ENCODE peak calls at places on chromosomes 4 and X, in seven cellular contexts. One of them, this sample, is unnamed.

GRCh38 chr4:168651864-168652263 is 155.0 kb downstream of the PALLD start:
- DNase-seq in left lung: no peak
- DNase-seq in heart left ventricle: no peak
- DNase-seq in tibial nerve: no peak
- DNase-seq in mucosa of descending colon: no peak
- DNase-seq in fibroblast of mammary gland: no peak
- DNase-seq in AG09309: no peak
- DNase-seq in this sample: no peak

GRCh38 chrX:31057291-31057690 is 14.6 kb downstream of the FTHL17 start:
- DNase-seq in mucosa of descending colon: no peak
- DNase-seq in tibial nerve: no peak
- DNase-seq in fibroblast of mammary gland: no peak
- DNase-seq in heart left ventricle: no peak
- DNase-seq in AG09309: no peak
- DNase-seq in left lung: no peak
- DNase-seq in this sample: no peak

GRCh38 chrX:15430584-15430983 is 46.4 kb upstream of the VEGFD start:
- DNase-seq in tibial nerve: no peak
- DNase-seq in mucosa of descending colon: no peak
- DNase-seq in heart left ventricle: no peak
- DNase-seq in AG09309: no peak
- DNase-seq in left lung: no peak
- DNase-seq in fibroblast of mammary gland: peak
- DNase-seq in this sample: no peak

GRCh38 chr4:85909851-85910250 is 434.9 kb downstream of the ARHGAP24 start:
- DNase-seq in left lung: no peak
- DNase-seq in tibial nerve: no peak
- DNase-seq in AG09309: no peak
- DNase-seq in mucosa of descending colon: no peak
- DNase-seq in heart left ventricle: peak
- DNase-seq in fibroblast of mammary gland: no peak
- DNase-seq in this sample: no peak

GRCh38 chrX:53435997-53436396 is 1.8 kb upstream of the HSD17B10 start:
- DNase-seq in tibial nerve: peak
- DNase-seq in mucosa of descending colon: peak
- DNase-seq in fibroblast of mammary gland: peak
- DNase-seq in heart left ventricle: no peak
- DNase-seq in AG09309: no peak
- DNase-seq in left lung: no peak
- DNase-seq in this sample: no peak

GRCh38 chr4:144687466-144687865 is 41.5 kb downstream of the HHIP start:
- DNase-seq in left lung: no peak
- DNase-seq in fibroblast of mammary gland: peak
- DNase-seq in heart left ventricle: no peak
- DNase-seq in mucosa of descending colon: no peak
- DNase-seq in tibial nerve: no peak
- DNase-seq in AG09309: no peak
- DNase-seq in this sample: no peak

GRCh38 chr4:68987007-68987406 is 35.4 kb upstream of the UGT2A3 start:
- DNase-seq in left lung: no peak
- DNase-seq in fibroblast of mammary gland: no peak
- DNase-seq in mucosa of descending colon: no peak
- DNase-seq in tibial nerve: no peak
- DNase-seq in heart left ventricle: no peak
- DNase-seq in AG09309: no peak
- DNase-seq in this sample: no peak

GRCh38 chr4:25089058-25089763 is 58.5 kb upstream of the LGI2 start:
- DNase-seq in heart left ventricle: no peak
- DNase-seq in tibial nerve: no peak
- DNase-seq in mucosa of descending colon: no peak
- DNase-seq in AG09309: no peak
- DNase-seq in fibroblast of mammary gland: no peak
- DNase-seq in left lung: no peak
- DNase-seq in this sample: no peak

GRCh38 chr4:8393593-8394038 is 46.9 kb downstream of the ACOX3 start:
- DNase-seq in AG09309: peak
- DNase-seq in tibial nerve: peak
- DNase-seq in heart left ventricle: peak
- DNase-seq in fibroblast of mammary gland: peak
- DNase-seq in mucosa of descending colon: peak
- DNase-seq in left lung: peak
- DNase-seq in this sample: no peak

GRCh38 chrX:133968109-133968508 is 17.3 kb downstream of the GPC3 start:
- DNase-seq in left lung: no peak
- DNase-seq in AG09309: no peak
- DNase-seq in heart left ventricle: no peak
- DNase-seq in tibial nerve: no peak
- DNase-seq in fibroblast of mammary gland: no peak
- DNase-seq in mucosa of descending colon: no peak
- DNase-seq in this sample: no peak

GRCh38 chr4:4490041-4490440 is 51.8 kb downstream of the STX18 start:
- DNase-seq in tibial nerve: no peak
- DNase-seq in heart left ventricle: no peak
- DNase-seq in left lung: no peak
- DNase-seq in AG09309: no peak
- DNase-seq in fibroblast of mammary gland: no peak
- DNase-seq in mucosa of descending colon: no peak
- DNase-seq in this sample: no peak

GRCh38 chrX:111615227-111615626 is 65.7 kb upstream of the ALG13 start:
- DNase-seq in mucosa of descending colon: no peak
- DNase-seq in tibial nerve: no peak
- DNase-seq in fibroblast of mammary gland: no peak
- DNase-seq in heart left ventricle: no peak
- DNase-seq in AG09309: no peak
- DNase-seq in left lung: no peak
- DNase-seq in this sample: no peak

GRCh38 chrX:29468911-29469494 is 746.4 kb upstream of the MAGEB2 start:
- DNase-seq in fibroblast of mammary gland: no peak
- DNase-seq in left lung: no peak
- DNase-seq in heart left ventricle: no peak
- DNase-seq in AG09309: no peak
- DNase-seq in tibial nerve: no peak
- DNase-seq in mucosa of descending colon: no peak
- DNase-seq in this sample: no peak

GRCh38 chrX:71183341-71183740 is 38.7 kb downstream of the NLGN3 start:
- DNase-seq in heart left ventricle: no peak
- DNase-seq in mucosa of descending colon: no peak
- DNase-seq in tibial nerve: no peak
- DNase-seq in AG09309: no peak
- DNase-seq in fibroblast of mammary gland: no peak
- DNase-seq in left lung: no peak
- DNase-seq in this sample: no peak

GRCh38 chrX:38961936-38962335 is 160.7 kb downstream of the MID1IP1 start:
- DNase-seq in left lung: no peak
- DNase-seq in mucosa of descending colon: no peak
- DNase-seq in tibial nerve: no peak
- DNase-seq in AG09309: no peak
- DNase-seq in fibroblast of mammary gland: no peak
- DNase-seq in heart left ventricle: no peak
- DNase-seq in this sample: no peak

GRCh38 chr4:127708985-127709384 is 21.2 kb upstream of the SLC25A31 start:
- DNase-seq in heart left ventricle: no peak
- DNase-seq in AG09309: no peak
- DNase-seq in tibial nerve: no peak
- DNase-seq in mucosa of descending colon: no peak
- DNase-seq in fibroblast of mammary gland: peak
- DNase-seq in left lung: no peak
- DNase-seq in this sample: no peak

GRCh38 chr4:82687531-82687930 is 111.1 kb downstream of the SCD5 start:
- DNase-seq in heart left ventricle: no peak
- DNase-seq in left lung: no peak
- DNase-seq in fibroblast of mammary gland: no peak
- DNase-seq in AG09309: no peak
- DNase-seq in tibial nerve: no peak
- DNase-seq in mucosa of descending colon: no peak
- DNase-seq in this sample: no peak

GRCh38 chr4:149914101-149914500 is 98.5 kb upstream of the IQCM start:
- DNase-seq in tibial nerve: no peak
- DNase-seq in fibroblast of mammary gland: no peak
- DNase-seq in mucosa of descending colon: no peak
- DNase-seq in left lung: no peak
- DNase-seq in AG09309: no peak
- DNase-seq in heart left ventricle: no peak
- DNase-seq in this sample: no peak

GRCh38 chrX:119622356-119623232 is 16.4 kb upstream of the NKRF start:
- DNase-seq in AG09309: peak
- DNase-seq in mucosa of descending colon: peak
- DNase-seq in tibial nerve: no peak
- DNase-seq in fibroblast of mammary gland: peak
- DNase-seq in heart left ventricle: no peak
- DNase-seq in left lung: no peak
- DNase-seq in this sample: no peak

GRCh38 chr4:101555341-101555880 is 208.1 kb upstream of the PPP3CA start:
- DNase-seq in left lung: no peak
- DNase-seq in AG09309: no peak
- DNase-seq in fibroblast of mammary gland: no peak
- DNase-seq in mucosa of descending colon: no peak
- DNase-seq in heart left ventricle: no peak
- DNase-seq in tibial nerve: no peak
- DNase-seq in this sample: no peak

GRCh38 chr4:109302366-109303140 is at the start of gene COL25A1:
- DNase-seq in left lung: peak
- DNase-seq in fibroblast of mammary gland: peak
- DNase-seq in heart left ventricle: peak
- DNase-seq in tibial nerve: no peak
- DNase-seq in AG09309: no peak
- DNase-seq in mucosa of descending colon: peak
- DNase-seq in this sample: peak

GRCh38 chrX:11446951-11447350 is 153.7 kb downstream of the AMELX start:
- DNase-seq in fibroblast of mammary gland: peak
- DNase-seq in AG09309: no peak
- DNase-seq in heart left ventricle: no peak
- DNase-seq in tibial nerve: no peak
- DNase-seq in mucosa of descending colon: no peak
- DNase-seq in left lung: no peak
- DNase-seq in this sample: no peak

GRCh38 chrX:11447418-11447817 is 154.2 kb downstream of the AMELX start:
- DNase-seq in left lung: no peak
- DNase-seq in mucosa of descending colon: no peak
- DNase-seq in tibial nerve: no peak
- DNase-seq in AG09309: no peak
- DNase-seq in fibroblast of mammary gland: no peak
- DNase-seq in heart left ventricle: no peak
- DNase-seq in this sample: no peak

GRCh38 chrX:11444052-11444451 is 150.8 kb downstream of the AMELX start:
- DNase-seq in tibial nerve: no peak
- DNase-seq in heart left ventricle: no peak
- DNase-seq in mucosa of descending colon: no peak
- DNase-seq in AG09309: no peak
- DNase-seq in left lung: no peak
- DNase-seq in fibroblast of mammary gland: no peak
- DNase-seq in this sample: no peak

GRCh38 chrX:11446331-11446730 is 153.1 kb downstream of the AMELX start:
- DNase-seq in AG09309: no peak
- DNase-seq in tibial nerve: no peak
- DNase-seq in mucosa of descending colon: no peak
- DNase-seq in fibroblast of mammary gland: peak
- DNase-seq in left lung: no peak
- DNase-seq in heart left ventricle: no peak
- DNase-seq in this sample: no peak

DNA sequence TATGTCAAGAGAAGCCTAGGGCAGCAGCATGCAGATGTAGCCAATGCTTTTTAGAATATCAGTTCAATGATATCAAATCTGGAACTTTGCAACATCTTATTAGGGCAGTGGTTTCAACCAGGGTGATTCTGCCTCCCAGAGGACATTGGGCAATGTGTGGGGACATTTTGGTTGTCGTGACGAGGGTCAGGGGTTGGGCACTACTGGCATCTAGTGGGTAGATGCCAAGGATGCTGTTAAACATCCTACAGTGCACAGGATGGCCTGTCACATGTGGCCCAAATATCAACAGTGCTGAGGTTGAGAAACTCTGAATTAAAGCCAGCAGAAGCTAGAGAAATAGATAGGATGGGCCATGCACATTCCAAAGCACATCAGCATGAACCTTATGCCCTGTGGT is 152.3 kb downstream of the AMELX start:
- DNase-seq in left lung: no peak
- DNase-seq in tibial nerve: no peak
- DNase-seq in AG09309: no peak
- DNase-seq in fibroblast of mammary gland: no peak
- DNase-seq in heart left ventricle: no peak
- DNase-seq in mucosa of descending colon: no peak
- DNase-seq in this sample: no peak
- TF ChIP-seq CTCF in left lung: no peak
- TF ChIP-seq CTCF in tibial nerve: no peak
- TF ChIP-seq CTCF in AG09309: no peak
- TF ChIP-seq CTCF in fibroblast of mammary gland: no peak
- TF ChIP-seq CTCF in heart left ventricle: no peak
- TF ChIP-seq CTCF in mucosa of descending colon: no peak
- TF ChIP-seq CTCF in this sample: no peak

GRCh38 chrX:150362599-150363481 is at the start of gene MAMLD1:
- DNase-seq in heart left ventricle: peak
- DNase-seq in mucosa of descending colon: peak
- DNase-seq in tibial nerve: peak
- DNase-seq in AG09309: peak
- DNase-seq in left lung: peak
- DNase-seq in fibroblast of mammary gland: peak
- DNase-seq in this sample: peak
- TF ChIP-seq CTCF in heart left ventricle: peak
- TF ChIP-seq CTCF in mucosa of descending colon: no peak
- TF ChIP-seq CTCF in tibial nerve: no peak
- TF ChIP-seq CTCF in AG09309: peak
- TF ChIP-seq CTCF in left lung: no peak
- TF ChIP-seq CTCF in fibroblast of mammary gland: no peak
- TF ChIP-seq CTCF in this sample: peak

GRCh38 chr4:140612356-140612755 is 43.6 kb upstream of the UCP1 start:
- DNase-seq in AG09309: no peak
- DNase-seq in heart left ventricle: no peak
- DNase-seq in tibial nerve: no peak
- DNase-seq in left lung: no peak
- DNase-seq in mucosa of descending colon: no peak
- DNase-seq in fibroblast of mammary gland: no peak
- DNase-seq in this sample: no peak

GRCh38 chr4:140622333-140622958 is 53.7 kb upstream of the UCP1 start:
- DNase-seq in mucosa of descending colon: no peak
- DNase-seq in AG09309: no peak
- DNase-seq in fibroblast of mammary gland: no peak
- DNase-seq in left lung: peak
- DNase-seq in heart left ventricle: peak
- DNase-seq in tibial nerve: no peak
- DNase-seq in this sample: no peak

GRCh38 chr4:140615451-140615850 is 46.7 kb upstream of the UCP1 start:
- DNase-seq in fibroblast of mammary gland: no peak
- DNase-seq in AG09309: no peak
- DNase-seq in left lung: no peak
- DNase-seq in tibial nerve: no peak
- DNase-seq in heart left ventricle: no peak
- DNase-seq in mucosa of descending colon: no peak
- DNase-seq in this sample: no peak

GRCh38 chr4:140621161-140621560 is 52.4 kb upstream of the UCP1 start:
- DNase-seq in left lung: no peak
- DNase-seq in tibial nerve: no peak
- DNase-seq in fibroblast of mammary gland: no peak
- DNase-seq in AG09309: no peak
- DNase-seq in mucosa of descending colon: no peak
- DNase-seq in heart left ventricle: no peak
- DNase-seq in this sample: no peak

GRCh38 chr4:140617494-140618060 is 48.8 kb upstream of the UCP1 start:
- DNase-seq in fibroblast of mammary gland: no peak
- DNase-seq in tibial nerve: no peak
- DNase-seq in heart left ventricle: no peak
- DNase-seq in left lung: no peak
- DNase-seq in AG09309: no peak
- DNase-seq in mucosa of descending colon: no peak
- DNase-seq in this sample: no peak
- TF ChIP-seq CTCF in fibroblast of mammary gland: no peak
- TF ChIP-seq CTCF in tibial nerve: no peak
- TF ChIP-seq CTCF in heart left ventricle: no peak
- TF ChIP-seq CTCF in left lung: no peak
- TF ChIP-seq CTCF in AG09309: no peak
- TF ChIP-seq CTCF in mucosa of descending colon: no peak
- TF ChIP-seq CTCF in this sample: no peak

GRCh38 chr4:165131247-165131832 is 18.7 kb upstream of the TMEM192 start:
- DNase-seq in AG09309: peak
- DNase-seq in mucosa of descending colon: peak
- DNase-seq in fibroblast of mammary gland: peak
- DNase-seq in left lung: no peak
- DNase-seq in tibial nerve: peak
- DNase-seq in heart left ventricle: no peak
- DNase-seq in this sample: peak
- TF ChIP-seq CTCF in AG09309: peak
- TF ChIP-seq CTCF in mucosa of descending colon: peak
- TF ChIP-seq CTCF in fibroblast of mammary gland: peak
- TF ChIP-seq CTCF in left lung: peak
- TF ChIP-seq CTCF in tibial nerve: peak
- TF ChIP-seq CTCF in heart left ventricle: peak
- TF ChIP-seq CTCF in this sample: peak

This sample was measured in osteocyte.